ENCODE peak calls at places on chromosome 22, in nine cellular contexts. S, Q, N, M, Y, K, V, P and X are unnamed samples.

GRCh38 chr22:36341640-36342041 is 46.1 kb downstream of the MYH9 start:
- DNase-seq in S (no peak), Q (no peak), N (no peak), M (no peak), Y (no peak), K (no peak), V (no peak), P (no peak), X (no peak)

GRCh38 chr22:49913446-49913845 is 4.8 kb downstream of the ALG12 start:
- DNase-seq in S (no peak), Q (no peak), N (no peak), M (no peak), Y (no peak), K (no peak), V (no peak), P (no peak), X (no peak)

GRCh38 chr22:38214248-38215056 is 12.7 kb downstream of the MAFF start:
- DNase-seq in S (peak; percentile 83), Q (no peak), N (peak; percentile 83), M (no peak), Y (peak; percentile 50), K (no peak), V (no peak), P (peak; percentile 63), X (no peak)

GRCh38 chr22:36765131-36765942 is 10.6 kb downstream of the IFT27 start:
- DNase-seq in S (peak; percentile 49), Q (no peak), N (no peak), M (no peak), Y (no peak), K (no peak), V (peak; percentile 14), P (no peak), X (peak; percentile 45)

GRCh38 chr22:49177666-49178065 is 650.0 kb downstream of the BRD1 start:
- DNase-seq in S (no peak), Q (no peak), N (no peak), M (no peak), Y (no peak), K (no peak), V (no peak), P (no peak), X (no peak)

GRCh38 chr22:28329582-28330073 is 350.0 kb downstream of the TTC28 start:
- DNase-seq in S (no peak), Q (no peak), N (no peak), M (no peak), Y (peak; percentile 6), K (no peak), V (no peak), P (no peak), X (no peak)

GRCh38 chr22:19620742-19621371 is 93.4 kb upstream of the SEPTIN5 start:
- DNase-seq in S (no peak), Q (no peak), N (no peak), M (no peak), Y (peak; percentile 88), K (peak; percentile 70), V (no peak), P (no peak), X (no peak)

GRCh38 chr22:23071163-23072034 is 1.1 kb downstream of the GNAZ start:
- DNase-seq in S (peak; percentile 63), Q (no peak), N (no peak), M (no peak), Y (no peak), K (no peak), V (peak; percentile 48), P (no peak), X (peak; percentile 60)

GRCh38 chr22:41822289-41823057 is 10.4 kb upstream of the SREBF2 start:
- DNase-seq in S (no peak), Q (peak; percentile 62), N (no peak), M (no peak), Y (peak; percentile 65), K (no peak), V (no peak), P (no peak), X (no peak)

GRCh38 chr22:22989856-22990255 is 80.5 kb upstream of the GNAZ start:
- DNase-seq in S (no peak), Q (no peak), N (no peak), M (no peak), Y (no peak), K (no peak), V (no peak), P (no peak), X (no peak)

GRCh38 chr22:18987765-18988164 is 51.7 kb upstream of the PRODH start:
- DNase-seq in S (no peak), Q (no peak), N (no peak), M (no peak), Y (no peak), K (no peak), V (peak; percentile 41), P (no peak), X (no peak)

GRCh38 chr22:20843501-20843900 is 15.1 kb downstream of the PI4KA start:
- DNase-seq in S (no peak), Q (no peak), N (no peak), M (no peak), Y (no peak), K (no peak), V (no peak), P (no peak), X (no peak)

GRCh38 chr22:35380537-35381423 is at the start of gene HMOX1:
- DNase-seq in S (peak; percentile 97), Q (peak; percentile 51), N (peak; percentile 94), M (peak; percentile 98), Y (peak; percentile 86), K (no peak), V (peak; percentile 89), P (peak; percentile 91), X (peak; percentile 95)

GRCh38 chr22:27114186-27114585 is 456.8 kb downstream of the MIAT start:
- DNase-seq in S (no peak), Q (no peak), N (no peak), M (no peak), Y (no peak), K (no peak), V (no peak), P (no peak), X (no peak)

GRCh38 chr22:19022755-19023154 is 86.7 kb upstream of the PRODH start:
- DNase-seq in S (no peak), Q (no peak), N (no peak), M (no peak), Y (no peak), K (no peak), V (no peak), P (no peak), X (no peak)

GRCh38 chr22:40499187-40499753 is 128.9 kb downstream of the SGSM3 start:
- DNase-seq in S (no peak), Q (peak; percentile 79), N (no peak), M (no peak), Y (peak; percentile 89), K (no peak), V (no peak), P (peak; percentile 37), X (no peak)
- TF ChIP-seq POLR2AphosphoS5 in S (no peak), Q (peak; percentile 28), N (no peak), M (no peak), Y (peak; percentile 67), K (peak; percentile 36), V (no peak), P (peak; percentile 56), X (no peak)

GRCh38 chr22:43088979-43089717 is at the start of gene TTLL1:
- DNase-seq in S (peak; percentile 91), Q (peak; percentile 76), N (peak; percentile 93), M (peak; percentile 94), Y (peak; percentile 84), K (no peak), V (peak; percentile 77), P (peak; percentile 92), X (peak; percentile 92)
- TF ChIP-seq POLR2A in S (no peak), Q (peak; percentile 52), N (no peak), M (no peak), Y (peak; percentile 70), K (no peak), V (no peak), P (no peak), X (no peak)

DNA sequence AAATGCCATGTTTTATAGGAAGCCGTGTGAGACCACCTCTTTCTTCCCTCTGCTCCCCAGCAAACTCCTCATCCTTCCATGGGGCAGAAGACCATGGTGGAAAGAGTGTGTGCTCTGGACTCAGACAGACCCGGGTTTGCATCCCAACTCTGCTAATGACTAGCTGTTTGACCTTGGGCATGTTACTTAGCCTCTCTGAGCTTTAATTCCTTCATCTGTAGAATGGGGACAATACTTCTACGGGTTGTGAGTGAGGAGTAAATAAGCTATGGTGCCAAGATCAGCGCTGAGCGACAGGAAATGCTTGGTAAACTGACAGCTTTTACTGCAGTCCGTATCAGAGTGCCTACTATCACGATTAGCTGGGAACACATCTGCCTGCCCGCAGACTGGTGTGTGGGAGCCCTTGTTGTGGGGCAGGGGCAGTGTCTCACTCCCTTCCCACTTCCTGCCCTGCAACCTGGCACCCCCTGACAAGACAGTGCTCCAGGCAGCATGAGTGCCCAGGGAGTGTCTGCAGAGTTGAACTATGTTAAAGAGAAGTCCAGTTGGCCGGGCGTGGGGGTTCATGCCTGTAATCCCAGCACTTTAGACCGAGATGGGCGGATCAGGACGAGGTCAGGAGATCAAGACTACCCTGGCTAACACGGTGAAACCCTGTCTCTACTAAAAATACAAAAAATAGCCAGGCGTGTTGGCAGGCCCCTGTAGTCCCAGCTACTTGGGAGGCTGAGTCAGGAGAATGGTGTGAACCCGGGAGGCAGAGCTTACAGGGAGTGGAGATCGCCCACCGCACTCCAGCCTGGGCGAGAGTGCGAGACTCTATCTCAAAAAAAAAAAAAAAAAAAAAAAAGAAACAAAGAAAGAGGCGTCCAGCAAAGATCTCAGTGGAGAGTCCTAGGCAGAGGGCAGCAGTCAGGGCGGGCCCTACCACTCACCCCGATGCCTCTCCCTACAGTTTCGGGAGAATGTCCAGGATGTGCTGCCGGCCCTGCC is 2.2 kb downstream of the SEC14L2 start:
- DNase-seq in S (no peak), Q (no peak), N (no peak), M (no peak), Y (no peak), K (no peak), V (no peak), P (no peak), X (no peak)
- H3K4me3 ChIP-seq in S (no peak overlapping the region), Q (peak overlapping the region; percentile 80), N (no peak overlapping the region), M (peak overlapping the region; percentile 90), Y (no peak overlapping the region), K (no peak overlapping the region), V (peak overlapping the region; percentile 100), P (peak overlapping the region; percentile 78), X (peak overlapping the region; percentile 64)

GRCh38 chr22:46596032-46596441 is 24.1 kb upstream of the GRAMD4 start:
- DNase-seq in S (peak; percentile 72), Q (no peak), N (no peak), M (no peak), Y (no peak), K (no peak), V (no peak), P (no peak), X (no peak)

GRCh38 chr22:46595545-46595944 is 24.6 kb upstream of the GRAMD4 start:
- DNase-seq in S (peak; percentile 61), Q (no peak), N (no peak), M (no peak), Y (no peak), K (no peak), V (no peak), P (no peak), X (no peak)

GRCh38 chr22:46598224-46598623 is 22.0 kb upstream of the GRAMD4 start:
- DNase-seq in S (no peak), Q (no peak), N (no peak), M (no peak), Y (no peak), K (no peak), V (no peak), P (no peak), X (no peak)

GRCh38 chr22:46594947-46595298 is 25.3 kb upstream of the GRAMD4 start:
- DNase-seq in S (peak; percentile 61), Q (no peak), N (no peak), M (no peak), Y (no peak), K (no peak), V (no peak), P (no peak), X (no peak)

GRCh38 chr22:46596819-46597218 is 23.4 kb upstream of the GRAMD4 start:
- DNase-seq in S (no peak), Q (peak; percentile 76), N (peak; percentile 93), M (no peak), Y (no peak), K (no peak), V (peak; percentile 77), P (peak; percentile 97), X (no peak)
- TF ChIP-seq POLR2AphosphoS5 in S (no peak), Q (peak; percentile 30), N (peak; percentile 37), M (no peak), Y (no peak), K (no peak), V (no peak), P (peak; percentile 83), X (no peak)